ENCODE peak calls at places on chromosomes 7 and 10, in five cellular contexts. One of them, this sample, is unnamed.

GRCh38 chr10:48656241-48656921 is 28.3 kb upstream of the WDFY4 start:
- DNase-seq in tibial nerve: peak
- DNase-seq in fibroblast of lung: peak
- DNase-seq in astrocyte of the cerebellum: peak
- DNase-seq in progenitor cell of endocrine pancreas: peak
- DNase-seq in this sample: peak

GRCh38 chr10:131775833-131776232 is 125.0 kb upstream of the PPP2R2D start:
- DNase-seq in tibial nerve: no peak
- DNase-seq in fibroblast of lung: no peak
- DNase-seq in progenitor cell of endocrine pancreas: no peak
- DNase-seq in astrocyte of the cerebellum: no peak
- DNase-seq in this sample: peak

GRCh38 chr7:140640060-140640611 is 477 bp downstream of the DENND2A start:
- DNase-seq in tibial nerve: no peak
- DNase-seq in fibroblast of lung: peak
- DNase-seq in astrocyte of the cerebellum: no peak
- DNase-seq in progenitor cell of endocrine pancreas: peak
- DNase-seq in this sample: peak

GRCh38 chr10:43039629-43040481 is 37.0 kb upstream of the RET start:
- DNase-seq in astrocyte of the cerebellum: no peak
- DNase-seq in fibroblast of lung: no peak
- DNase-seq in tibial nerve: no peak
- DNase-seq in progenitor cell of endocrine pancreas: no peak
- DNase-seq in this sample: peak

GRCh38 chr7:122402235-122402634 is 97.7 kb upstream of the FEZF1 start:
- DNase-seq in fibroblast of lung: no peak
- DNase-seq in progenitor cell of endocrine pancreas: no peak
- DNase-seq in astrocyte of the cerebellum: no peak
- DNase-seq in tibial nerve: no peak
- DNase-seq in this sample: no peak

GRCh38 chr10:86857097-86857825 is 100.2 kb downstream of the MMRN2 start:
- DNase-seq in progenitor cell of endocrine pancreas: no peak
- DNase-seq in astrocyte of the cerebellum: peak
- DNase-seq in tibial nerve: no peak
- DNase-seq in fibroblast of lung: peak
- DNase-seq in this sample: no peak

GRCh38 chr10:78367751-78368150 is 334.1 kb downstream of the RPS24 start:
- DNase-seq in astrocyte of the cerebellum: no peak
- DNase-seq in fibroblast of lung: no peak
- DNase-seq in progenitor cell of endocrine pancreas: no peak
- DNase-seq in tibial nerve: no peak
- DNase-seq in this sample: no peak

GRCh38 chr7:151964951-151965350 is 8.7 kb downstream of the GALNTL5 start:
- DNase-seq in progenitor cell of endocrine pancreas: no peak
- DNase-seq in tibial nerve: peak
- DNase-seq in astrocyte of the cerebellum: no peak
- DNase-seq in fibroblast of lung: no peak
- DNase-seq in this sample: peak

DNA sequence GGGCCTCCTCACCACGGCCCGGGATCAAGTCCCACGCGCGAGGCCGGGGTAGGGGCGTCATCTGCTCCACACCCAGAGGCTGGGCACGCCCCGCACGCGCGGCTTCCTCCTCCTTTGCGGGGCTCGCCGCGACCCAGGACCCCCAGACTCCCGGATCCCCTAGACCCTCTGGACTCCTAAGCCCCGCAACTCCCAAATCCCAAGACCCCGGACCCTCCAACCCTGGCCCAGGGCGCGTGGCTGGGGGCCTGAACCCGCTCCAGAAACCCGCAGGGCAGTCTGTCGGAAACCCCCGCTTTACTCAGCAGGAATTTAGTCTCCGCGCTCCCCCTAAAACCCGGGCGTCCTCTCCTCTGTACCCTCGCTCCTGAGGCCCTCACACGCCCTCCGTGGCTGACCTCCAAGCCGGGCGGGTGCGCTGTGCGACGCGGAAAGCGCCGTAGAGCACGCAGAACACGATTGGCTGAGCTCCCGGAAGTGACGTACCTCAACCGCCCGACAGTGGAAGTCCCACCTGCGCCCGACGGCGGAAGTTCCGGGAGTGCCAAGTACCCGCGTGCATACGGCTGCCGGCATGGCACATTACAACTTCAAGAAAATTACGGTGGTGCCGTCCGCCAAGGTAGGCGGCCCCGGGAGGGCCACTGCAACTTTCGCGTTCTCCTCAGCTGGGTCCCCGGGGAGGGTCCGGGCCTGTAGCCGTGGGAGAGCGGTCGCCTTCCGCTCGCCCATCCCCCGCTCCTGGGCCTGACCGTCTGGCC is at the start of gene GTPBP4:
- DNase-seq in astrocyte of the cerebellum: peak
- DNase-seq in fibroblast of lung: peak
- DNase-seq in tibial nerve: peak
- DNase-seq in progenitor cell of endocrine pancreas: peak
- DNase-seq in this sample: peak
- TF ChIP-seq CTCF in astrocyte of the cerebellum: no peak
- TF ChIP-seq CTCF in fibroblast of lung: no peak
- TF ChIP-seq CTCF in tibial nerve: no peak
- TF ChIP-seq CTCF in progenitor cell of endocrine pancreas: no peak
- TF ChIP-seq CTCF in this sample: peak

GRCh38 chr10:117223413-117224035 is 17.4 kb upstream of the SLC18A2 start:
- DNase-seq in progenitor cell of endocrine pancreas: no peak
- DNase-seq in astrocyte of the cerebellum: no peak
- DNase-seq in tibial nerve: no peak
- DNase-seq in fibroblast of lung: no peak
- DNase-seq in this sample: no peak

GRCh38 chr10:117228210-117228609 is 12.7 kb upstream of the SLC18A2 start:
- DNase-seq in fibroblast of lung: no peak
- DNase-seq in tibial nerve: no peak
- DNase-seq in progenitor cell of endocrine pancreas: no peak
- DNase-seq in astrocyte of the cerebellum: no peak
- DNase-seq in this sample: no peak

GRCh38 chr10:117224036-117224430 is 16.9 kb upstream of the SLC18A2 start:
- DNase-seq in tibial nerve: no peak
- DNase-seq in astrocyte of the cerebellum: no peak
- DNase-seq in progenitor cell of endocrine pancreas: no peak
- DNase-seq in fibroblast of lung: no peak
- DNase-seq in this sample: no peak

GRCh38 chr10:117224881-117225280 is 16.0 kb upstream of the SLC18A2 start:
- DNase-seq in fibroblast of lung: no peak
- DNase-seq in tibial nerve: no peak
- DNase-seq in progenitor cell of endocrine pancreas: no peak
- DNase-seq in astrocyte of the cerebellum: no peak
- DNase-seq in this sample: no peak

GRCh38 chr10:117226813-117227451 is 14.0 kb upstream of the SLC18A2 start:
- DNase-seq in fibroblast of lung: no peak
- DNase-seq in astrocyte of the cerebellum: no peak
- DNase-seq in tibial nerve: no peak
- DNase-seq in progenitor cell of endocrine pancreas: no peak
- DNase-seq in this sample: no peak
- TF ChIP-seq CTCF in fibroblast of lung: peak
- TF ChIP-seq CTCF in astrocyte of the cerebellum: peak
- TF ChIP-seq CTCF in tibial nerve: no peak
- TF ChIP-seq CTCF in progenitor cell of endocrine pancreas: peak
- TF ChIP-seq CTCF in this sample: peak

DNA sequence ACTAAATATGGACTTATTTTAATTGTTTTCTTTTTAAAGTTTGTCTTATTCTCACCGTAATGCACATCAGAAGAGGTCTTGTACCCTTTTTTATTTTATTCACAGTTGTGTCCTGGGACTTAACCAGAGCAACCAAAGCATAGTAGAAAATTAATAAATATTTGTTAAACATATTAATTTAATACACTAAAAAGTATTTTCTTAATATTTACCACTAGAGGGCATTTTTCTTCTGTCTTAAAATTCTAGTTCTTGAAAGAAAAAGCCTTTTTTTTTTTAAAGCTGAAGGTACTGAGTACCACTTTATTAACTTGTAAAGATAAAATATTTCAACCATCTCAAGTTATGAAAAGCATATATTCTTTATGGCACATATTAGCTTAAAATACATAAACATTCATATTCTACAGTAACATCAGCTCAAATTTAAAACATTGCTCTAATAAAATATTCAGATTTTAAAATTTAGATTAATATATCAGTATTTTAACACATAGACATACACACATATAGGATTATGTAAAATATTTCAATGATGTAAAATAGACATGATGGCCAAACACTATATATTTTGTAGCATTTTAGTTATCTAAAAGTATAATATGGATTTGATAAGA is 260.4 kb downstream of the SEMA3A start:
- DNase-seq in fibroblast of lung: no peak
- DNase-seq in astrocyte of the cerebellum: no peak
- DNase-seq in tibial nerve: no peak
- DNase-seq in progenitor cell of endocrine pancreas: no peak
- DNase-seq in this sample: no peak
- TF ChIP-seq CTCF in fibroblast of lung: no peak
- TF ChIP-seq CTCF in astrocyte of the cerebellum: no peak
- TF ChIP-seq CTCF in tibial nerve: peak
- TF ChIP-seq CTCF in progenitor cell of endocrine pancreas: peak
- TF ChIP-seq CTCF in this sample: peak

GRCh38 chr10:108911814-108912541 is 1011.3 kb downstream of the XPNPEP1 start:
- DNase-seq in tibial nerve: peak
- DNase-seq in progenitor cell of endocrine pancreas: peak
- DNase-seq in astrocyte of the cerebellum: peak
- DNase-seq in fibroblast of lung: peak
- DNase-seq in this sample: no peak
- TF ChIP-seq CTCF in tibial nerve: peak
- TF ChIP-seq CTCF in progenitor cell of endocrine pancreas: peak
- TF ChIP-seq CTCF in astrocyte of the cerebellum: peak
- TF ChIP-seq CTCF in fibroblast of lung: peak
- TF ChIP-seq CTCF in this sample: peak

DNA sequence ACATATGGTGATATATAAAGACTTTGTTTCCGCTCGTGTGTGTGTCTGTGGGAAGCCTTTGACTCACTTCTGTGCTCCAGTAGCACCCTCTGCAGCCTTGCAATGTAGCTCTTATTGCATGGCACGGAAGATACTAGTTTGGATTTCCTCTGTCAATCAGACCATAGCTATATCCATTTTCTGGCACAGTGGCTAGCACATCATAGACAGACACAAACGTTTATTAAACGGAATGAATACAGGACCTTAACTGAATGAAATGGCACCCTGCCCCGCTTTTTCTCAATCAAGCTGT is 124.0 kb upstream of the PTPN20 start:
- DNase-seq in tibial nerve: peak
- DNase-seq in fibroblast of lung: peak
- DNase-seq in progenitor cell of endocrine pancreas: no peak
- DNase-seq in astrocyte of the cerebellum: peak
- DNase-seq in this sample: no peak
- TF ChIP-seq CTCF in tibial nerve: no peak
- TF ChIP-seq CTCF in fibroblast of lung: no peak
- TF ChIP-seq CTCF in progenitor cell of endocrine pancreas: no peak
- TF ChIP-seq CTCF in astrocyte of the cerebellum: no peak
- TF ChIP-seq CTCF in this sample: peak

GRCh38 chr10:80202934-80203834 is 2.2 kb downstream of the ANXA11 start:
- DNase-seq in progenitor cell of endocrine pancreas: peak
- DNase-seq in astrocyte of the cerebellum: peak
- DNase-seq in fibroblast of lung: peak
- DNase-seq in tibial nerve: peak
- DNase-seq in this sample: peak
- TF ChIP-seq CTCF in progenitor cell of endocrine pancreas: no peak
- TF ChIP-seq CTCF in astrocyte of the cerebellum: peak
- TF ChIP-seq CTCF in fibroblast of lung: peak
- TF ChIP-seq CTCF in tibial nerve: peak
- TF ChIP-seq CTCF in this sample: peak

GRCh38 chr10:32646535-32646934 is 200.6 kb downstream of the CCDC7 start:
- DNase-seq in fibroblast of lung: no peak
- DNase-seq in tibial nerve: no peak
- DNase-seq in progenitor cell of endocrine pancreas: no peak
- DNase-seq in astrocyte of the cerebellum: no peak
- DNase-seq in this sample: no peak
- TF ChIP-seq CTCF in fibroblast of lung: no peak
- TF ChIP-seq CTCF in tibial nerve: no peak
- TF ChIP-seq CTCF in progenitor cell of endocrine pancreas: no peak
- TF ChIP-seq CTCF in astrocyte of the cerebellum: no peak
- TF ChIP-seq CTCF in this sample: no peak

GRCh38 chr7:97313900-97314299 is 196.4 kb downstream of the SDHAF3 start:
- DNase-seq in progenitor cell of endocrine pancreas: no peak
- DNase-seq in fibroblast of lung: no peak
- DNase-seq in astrocyte of the cerebellum: no peak
- DNase-seq in tibial nerve: no peak
- DNase-seq in this sample: no peak

DNA sequence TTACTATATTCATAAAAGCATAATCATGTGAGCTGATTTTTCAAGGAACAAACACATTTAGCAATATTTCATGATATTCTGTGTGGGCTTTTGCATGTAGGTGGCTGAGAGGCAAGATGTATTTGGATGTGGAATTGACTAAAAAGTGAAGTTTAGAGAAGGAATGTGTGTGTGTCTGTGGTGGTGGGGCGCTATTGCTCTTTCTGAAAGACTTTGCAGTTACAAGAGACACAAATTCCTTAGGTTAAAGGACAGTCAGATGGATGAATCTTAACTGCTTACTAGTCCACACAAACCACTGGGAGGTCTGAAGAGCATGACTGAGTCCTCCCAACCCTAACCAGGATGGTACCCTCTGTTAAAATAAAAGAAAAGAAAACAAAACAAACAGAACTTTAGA is 200.1 kb downstream of the SDHAF3 start:
- DNase-seq in fibroblast of lung: no peak
- DNase-seq in astrocyte of the cerebellum: no peak
- DNase-seq in progenitor cell of endocrine pancreas: no peak
- DNase-seq in tibial nerve: no peak
- DNase-seq in this sample: no peak
- TF ChIP-seq CTCF in fibroblast of lung: no peak
- TF ChIP-seq CTCF in astrocyte of the cerebellum: no peak
- TF ChIP-seq CTCF in progenitor cell of endocrine pancreas: no peak
- TF ChIP-seq CTCF in tibial nerve: no peak
- TF ChIP-seq CTCF in this sample: no peak

DNA sequence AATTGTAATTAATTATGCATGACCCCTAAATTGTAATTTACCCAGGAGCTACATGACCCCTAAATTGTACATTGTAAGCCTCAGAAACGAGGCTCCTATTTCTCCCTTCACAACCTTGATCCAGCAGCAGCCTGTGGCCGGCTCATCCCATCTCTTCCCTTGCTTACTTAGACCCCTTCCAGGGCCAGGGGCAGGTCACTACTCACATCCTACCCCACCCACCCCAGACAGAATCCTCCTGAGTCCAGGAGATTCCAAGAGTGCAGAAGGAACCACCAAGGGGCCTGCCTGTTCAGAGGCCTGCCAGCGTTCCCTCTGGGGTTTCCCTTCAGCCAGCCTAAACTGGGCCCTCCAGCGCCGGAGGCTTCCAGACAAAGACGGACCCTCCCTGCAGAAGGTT is 19.0 kb downstream of the LEP start:
- DNase-seq in tibial nerve: no peak
- DNase-seq in astrocyte of the cerebellum: no peak
- DNase-seq in progenitor cell of endocrine pancreas: no peak
- DNase-seq in fibroblast of lung: no peak
- DNase-seq in this sample: no peak
- TF ChIP-seq CTCF in tibial nerve: no peak
- TF ChIP-seq CTCF in astrocyte of the cerebellum: no peak
- TF ChIP-seq CTCF in progenitor cell of endocrine pancreas: no peak
- TF ChIP-seq CTCF in fibroblast of lung: no peak
- TF ChIP-seq CTCF in this sample: no peak